ENCODE peak calls at places on chromosomes 1 and 21, in ten cellular contexts. I, V, K, S, C, G, E, N, W and Q are unnamed samples. For H3K4me1, the result is how much of the 10 kb centered on the place peaks cover.

GRCh38 chr1:228088586-228089498 is 6.3 kb downstream of the ARF1 start:
- DNase-seq in C (peak), W (no peak), N (no peak), I (no peak), V (no peak), E (peak), G (no peak), K (peak), S (peak), Q (no peak)

GRCh38 chr1:218436346-218436745 is 91.2 kb downstream of the TGFB2 start:
- DNase-seq in C (no peak), S (no peak), V (no peak), E (no peak), I (no peak), N (no peak), G (no peak), K (no peak), W (no peak), Q (no peak)

GRCh38 chr1:22562584-22563551 is at the start of gene EPHA8:
- DNase-seq in S (no peak), G (no peak), N (no peak), V (no peak), K (no peak), I (peak), W (no peak), C (no peak), E (no peak), Q (no peak)

GRCh38 chr1:50667710-50668356 is 244.6 kb upstream of the DMRTA2 start:
- DNase-seq in C (no peak), V (no peak), N (no peak), K (no peak), W (no peak), S (no peak), G (no peak), I (no peak), E (no peak), Q (no peak)

GRCh38 chr1:25996966-25997758 is 701 bp downstream of the PAFAH2 start:
- DNase-seq in N (peak), I (no peak), K (no peak), G (no peak), C (no peak), W (peak), S (no peak), V (peak), E (no peak), Q (peak)

GRCh38 chr21:43702785-43703067 is 16.2 kb upstream of the PDXK start:
- DNase-seq in N (no peak), C (no peak), S (no peak), W (no peak), I (no peak), E (no peak), K (no peak), G (no peak), V (no peak), Q (peak)

GRCh38 chr1:223230161-223230881 is 87.3 kb upstream of the TLR5 start:
- DNase-seq in W (no peak), V (no peak), K (no peak), C (no peak), N (no peak), G (no peak), S (no peak), I (no peak), E (no peak), Q (no peak)

GRCh38 chr1:114355240-114355639 is 155.8 kb downstream of the TRIM33 start:
- DNase-seq in N (no peak), S (no peak), V (no peak), W (no peak), K (no peak), E (no peak), G (no peak), I (no peak), C (no peak), Q (no peak)

GRCh38 chr1:162861101-162861500 is at the start of gene CCDC190:
- DNase-seq in K (peak), E (no peak), I (no peak), S (no peak), G (no peak), N (no peak), C (no peak), V (no peak), W (no peak), Q (peak)

GRCh38 chr1:39398278-39399010 is 93.0 kb upstream of the BMP8A start:
- DNase-seq in G (no peak), C (peak), V (peak), S (peak), K (peak), I (peak), N (peak), E (no peak), W (no peak), Q (peak)

GRCh38 chr1:25174730-25175612 is 57.3 kb downstream of the SYF2 start:
- DNase-seq in E (no peak), K (no peak), C (no peak), W (no peak), S (no peak), G (no peak), V (no peak), I (no peak), N (no peak), Q (no peak)

DNA sequence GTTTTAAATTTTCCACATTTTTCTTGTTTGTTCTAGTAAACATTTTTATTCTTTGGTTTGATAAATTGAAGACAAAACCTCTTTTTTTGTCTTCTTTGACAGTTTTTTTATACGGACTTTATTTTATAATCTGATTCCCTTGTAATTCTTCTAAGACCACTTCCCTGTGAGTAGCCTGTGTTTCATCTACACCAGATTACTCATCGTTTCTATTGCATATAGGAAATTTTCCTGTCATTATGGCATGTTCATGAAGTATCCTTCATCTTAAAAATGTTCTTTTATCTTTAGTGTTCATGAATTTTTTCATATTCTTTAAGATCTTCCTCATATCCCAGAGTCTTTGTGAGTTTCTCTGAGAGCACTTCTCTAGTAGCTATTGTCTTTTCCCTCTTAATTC is 109.8 kb downstream of the USP25 start:
- DNase-seq in G (no peak), K (no peak), N (no peak), E (no peak), I (no peak), W (no peak), S (no peak), C (no peak), V (no peak), Q (no peak)
- H3K4me3 ChIP-seq in G (no peak), K (no peak), N (no peak), E (no peak), I (no peak), W (no peak), S (no peak), C (no peak), V (no peak), Q (no peak)

GRCh38 chr1:212671342-212672031 is 28.2 kb downstream of the BATF3 start:
- DNase-seq in I (no peak), C (no peak), G (no peak), E (no peak), N (peak), S (no peak), K (peak), V (peak), W (peak), Q (peak)
- H3K4me1 ChIP-seq in I (under half), C (under half), G (under half), E (under half), N (under half), S (under half), K (under half), V (under half), W (under half), Q (under half)

DNA sequence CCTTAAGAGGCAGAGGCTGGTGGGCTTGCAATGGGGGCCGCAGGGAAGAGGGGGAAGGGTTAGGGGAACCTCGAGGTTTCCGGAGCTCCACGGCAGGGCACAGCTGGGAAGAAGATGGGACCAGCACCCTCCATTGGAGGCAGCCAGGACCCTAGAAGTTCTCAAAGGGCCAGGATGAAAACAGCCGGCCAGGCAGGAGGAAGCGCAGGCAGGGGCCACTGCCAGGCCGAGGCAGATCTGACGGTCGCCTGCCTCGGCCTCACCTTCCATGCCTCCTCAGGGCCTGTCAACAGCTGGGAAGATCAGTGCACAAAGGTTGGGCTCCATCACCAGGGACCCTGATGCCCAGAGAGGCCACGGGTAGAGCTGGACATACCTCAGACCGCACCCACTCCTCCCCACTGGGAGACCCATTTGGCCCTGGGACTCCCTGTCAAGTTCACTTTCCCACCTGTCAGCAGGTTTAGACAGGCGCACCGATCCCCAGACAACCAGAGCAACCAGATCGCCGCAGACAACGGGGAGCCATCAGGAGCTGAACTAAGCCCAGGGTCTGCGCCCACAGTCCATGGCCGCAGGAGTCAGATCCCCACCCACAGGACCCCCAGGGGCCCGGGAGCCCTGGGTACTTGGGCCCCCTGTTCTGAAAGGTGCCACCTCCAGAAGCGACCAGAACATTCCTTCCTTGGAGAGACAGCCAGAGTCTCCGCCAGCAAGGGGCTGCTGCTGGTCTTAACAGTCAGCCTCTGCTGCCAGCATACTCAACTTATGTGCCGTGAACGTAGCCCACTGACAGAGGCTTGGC is 2.2 kb downstream of the SLC19A1 start:
- DNase-seq in V (no peak), E (peak), I (no peak), K (peak), W (no peak), G (no peak), N (no peak), C (peak), S (no peak), Q (peak)
- H3K4me3 ChIP-seq in V (no peak), E (no peak), I (no peak), K (no peak), W (peak), G (no peak), N (no peak), C (no peak), S (no peak), Q (no peak)

GRCh38 chr1:203286161-203286984 is 18.9 kb upstream of the BTG2 start:
- DNase-seq in E (peak), C (no peak), I (peak), S (no peak), K (peak), N (no peak), V (peak), G (no peak), W (no peak), Q (peak)

GRCh38 chr1:203289281-203289981 is 15.9 kb upstream of the BTG2 start:
- DNase-seq in N (no peak), S (peak), W (peak), C (peak), I (no peak), V (peak), G (no peak), K (no peak), E (peak), Q (no peak)

GRCh38 chr1:203288351-203288894 is 16.9 kb upstream of the BTG2 start:
- DNase-seq in W (no peak), V (no peak), S (no peak), G (no peak), E (no peak), C (no peak), K (no peak), I (no peak), N (no peak), Q (no peak)

GRCh38 chr1:203287109-203287893 is 18.0 kb upstream of the BTG2 start:
- DNase-seq in G (no peak), S (peak), W (peak), K (peak), N (peak), C (peak), V (peak), E (peak), I (no peak), Q (peak)

GRCh38 chr1:203287896-203288295 is 17.4 kb upstream of the BTG2 start:
- DNase-seq in C (no peak), V (no peak), G (no peak), E (no peak), I (no peak), K (no peak), S (no peak), W (no peak), N (no peak), Q (no peak)
- H3K4me1 ChIP-seq in C (under half), V (under half), G (under half), E (under half), I (half or more), K (under half), S (half or more), W (half or more), N (under half), Q (under half)

GRCh38 chr1:76500111-76500510 is 367.2 kb upstream of the ST6GALNAC5 start:
- DNase-seq in I (no peak), S (no peak), N (no peak), K (no peak), E (no peak), V (no peak), C (no peak), W (no peak), G (no peak), Q (no peak)

GRCh38 chr1:76501136-76501535 is 366.1 kb upstream of the ST6GALNAC5 start:
- DNase-seq in C (no peak), S (no peak), W (no peak), N (no peak), G (no peak), K (no peak), E (no peak), I (peak), V (no peak), Q (no peak)

GRCh38 chr1:76503100-76503499 is 364.2 kb upstream of the ST6GALNAC5 start:
- DNase-seq in C (no peak), S (no peak), E (no peak), W (no peak), N (no peak), I (peak), G (no peak), V (no peak), K (no peak), Q (no peak)

GRCh38 chr1:76507376-76507775 is 359.9 kb upstream of the ST6GALNAC5 start:
- DNase-seq in I (no peak), N (no peak), S (no peak), G (no peak), K (no peak), W (no peak), C (no peak), E (no peak), V (no peak), Q (no peak)

DNA sequence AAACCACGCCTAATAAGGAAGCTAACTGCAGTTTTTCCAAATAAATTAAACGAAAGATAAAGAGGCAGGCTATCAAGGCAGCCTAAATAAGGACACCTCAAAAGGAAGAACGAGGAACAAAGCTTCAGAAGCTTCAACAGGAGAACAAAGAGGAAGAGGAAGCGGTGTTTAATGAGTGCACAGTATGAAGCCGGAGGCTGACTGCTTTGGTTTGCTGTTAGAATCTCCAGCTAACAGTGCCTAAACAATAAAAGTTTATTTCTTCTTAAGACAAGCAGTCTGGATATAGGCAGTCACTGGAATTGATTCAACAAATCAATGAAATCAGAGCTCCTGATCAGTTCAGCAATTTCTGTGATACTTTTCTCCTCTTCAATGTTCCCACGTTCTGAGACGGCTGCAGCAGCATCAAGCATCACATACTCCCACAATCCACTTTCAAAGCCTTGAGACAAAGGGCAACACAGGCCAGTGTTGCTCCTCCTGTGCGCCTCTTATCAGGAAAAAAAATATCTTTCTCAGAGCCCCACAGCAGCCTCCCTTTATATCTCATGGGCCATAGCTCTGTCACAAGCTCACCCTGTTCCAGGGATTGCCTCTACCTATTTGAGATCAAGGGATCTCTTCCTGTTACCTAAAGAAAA is 365.6 kb upstream of the ST6GALNAC5 start:
- DNase-seq in E (no peak), S (no peak), K (no peak), N (no peak), C (no peak), G (no peak), W (no peak), V (no peak), I (peak), Q (no peak)
- H3K4me3 ChIP-seq in E (no peak), S (no peak), K (no peak), N (no peak), C (no peak), G (no peak), W (no peak), V (no peak), I (peak), Q (no peak)